ENCODE peak calls at places on chromosomes 4 and X, in eight cellular contexts. G, S, H, B, Q, W, F and Y are unnamed samples. For H3K36me3, the result is how much of the 10 kb centered on the place peaks cover.

GRCh38 chrX:72121381-72121780 is 10.3 kb downstream of the RTL5 start:
- DNase-seq in W (peak), Q (peak), G (no peak), B (no peak), F (no peak), H (no peak), S (peak), Y (peak)

GRCh38 chr4:163191999-163192398 is 25.3 kb upstream of the NAF1 start:
- DNase-seq in S (no peak), G (no peak), H (no peak), B (no peak), W (no peak), F (no peak), Q (peak), Y (no peak)

GRCh38 chr4:48913346-48913745 is 6.8 kb upstream of the OCIAD2 start:
- DNase-seq in H (no peak), S (no peak), G (no peak), B (peak), F (no peak), Q (peak), W (no peak), Y (no peak)

GRCh38 chr4:87677731-87678130 is 27.7 kb downstream of the DMP1 start:
- DNase-seq in F (no peak), W (no peak), S (peak), G (no peak), B (no peak), Q (no peak), H (no peak), Y (no peak)

GRCh38 chrX:125202486-125203378 is 116.9 kb upstream of the TEX13C start:
- DNase-seq in Q (no peak), G (peak), H (no peak), S (peak), B (no peak), F (no peak), W (no peak), Y (no peak)

GRCh38 chr4:72809208-72809607 is 240.2 kb upstream of the ADAMTS3 start:
- DNase-seq in G (no peak), F (no peak), Q (peak), H (no peak), B (no peak), S (no peak), W (no peak), Y (no peak)

GRCh38 chrX:1162119-1162916 is 50.1 kb downstream of the CRLF2 start:
- DNase-seq in G (no peak), B (no peak), Q (no peak), F (no peak), S (no peak), H (no peak), W (no peak), Y (no peak)

GRCh38 chr4:162016991-162017390 is 146.8 kb downstream of the FSTL5 start:
- DNase-seq in W (no peak), S (no peak), F (no peak), G (no peak), H (no peak), B (no peak), Q (no peak), Y (no peak)

GRCh38 chr4:72909461-72909860 is 160.1 kb downstream of the COX18 start:
- DNase-seq in W (peak), S (no peak), Q (no peak), F (no peak), B (no peak), H (peak), G (peak), Y (no peak)

GRCh38 chr4:40846556-40846955 is 96.8 kb downstream of the NSUN7 start:
- DNase-seq in B (no peak), G (no peak), H (no peak), S (no peak), Q (no peak), W (no peak), F (no peak), Y (no peak)

GRCh38 chr4:51909236-51909703 is 66.3 kb downstream of the DCUN1D4 start:
- DNase-seq in B (no peak), F (no peak), H (peak), Q (no peak), G (no peak), S (no peak), W (peak), Y (peak)

GRCh38 chr4:165425629-165426028 is 46.8 kb downstream of the CPE start:
- DNase-seq in Q (no peak), G (no peak), H (no peak), S (no peak), B (no peak), F (no peak), W (no peak), Y (no peak)

GRCh38 chr4:77073981-77074865 is 1.6 kb downstream of the CCNI start:
- DNase-seq in Q (peak), H (no peak), G (peak), F (no peak), S (no peak), B (no peak), W (no peak), Y (no peak)

GRCh38 chr4:150244600-150244999 is 166.4 kb downstream of the DCLK2 start:
- DNase-seq in W (no peak), B (no peak), H (peak), Q (peak), S (no peak), G (no peak), F (no peak), Y (no peak)

GRCh38 chr4:37665347-37666009 is 20.7 kb downstream of the RELL1 start:
- DNase-seq in Q (no peak), F (no peak), H (no peak), B (no peak), G (no peak), W (no peak), S (no peak), Y (peak)

GRCh38 chr4:139208404-139208945 is 31.5 kb upstream of the ELF2 start:
- DNase-seq in Q (no peak), H (no peak), B (no peak), G (no peak), W (no peak), F (no peak), S (no peak), Y (no peak)

GRCh38 chr4:72432282-72432681 is 136.7 kb downstream of the ADAMTS3 start:
- DNase-seq in Q (peak), H (no peak), W (no peak), G (no peak), F (no peak), B (no peak), S (no peak), Y (no peak)

GRCh38 chrX:68820476-68821110 is 8.2 kb upstream of the EFNB1 start:
- DNase-seq in F (no peak), Q (no peak), G (no peak), B (no peak), S (no peak), W (no peak), H (no peak), Y (no peak)

GRCh38 chr4:55545133-55545532 is 1.6 kb downstream of the CLOCK start:
- DNase-seq in S (no peak), W (no peak), H (no peak), F (no peak), B (no peak), G (peak), Q (peak), Y (no peak)

GRCh38 chrX:74325130-74326059 is 21.4 kb downstream of the ZCCHC13 start:
- DNase-seq in S (no peak), W (no peak), G (peak), Q (no peak), F (no peak), H (no peak), B (no peak), Y (no peak)

GRCh38 chr4:113760852-113761681 is 471 bp downstream of the CAMK2D start:
- DNase-seq in S (peak), G (peak), B (no peak), Q (peak), F (peak), H (peak), W (peak), Y (peak)

DNA sequence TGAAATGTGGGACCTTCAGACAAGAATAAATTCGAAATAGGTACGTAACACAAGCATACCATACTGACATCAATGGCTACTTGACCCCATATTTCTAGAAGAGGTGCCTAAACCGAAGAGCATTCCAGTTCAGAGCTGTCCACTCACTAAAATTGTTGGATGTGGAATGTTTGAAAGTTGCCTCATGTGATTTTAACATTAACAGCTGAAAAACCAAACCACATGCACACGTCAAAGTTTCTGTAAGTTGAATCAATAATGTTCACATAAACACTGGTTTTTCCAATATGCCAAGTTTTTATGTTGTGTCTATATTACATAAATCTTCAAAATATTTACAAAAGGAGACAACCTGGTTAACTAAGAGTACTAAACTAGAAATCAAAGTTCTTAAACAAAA is 3.5 kb downstream of the UBE2D3 start:
- DNase-seq in F (no peak), Q (no peak), W (no peak), B (no peak), G (no peak), S (no peak), H (no peak), Y (no peak)
- H3K36me3 ChIP-seq in F (under half), Q (under half), W (under half), B (under half), G (under half), S (under half), H (under half), Y (under half)

DNA sequence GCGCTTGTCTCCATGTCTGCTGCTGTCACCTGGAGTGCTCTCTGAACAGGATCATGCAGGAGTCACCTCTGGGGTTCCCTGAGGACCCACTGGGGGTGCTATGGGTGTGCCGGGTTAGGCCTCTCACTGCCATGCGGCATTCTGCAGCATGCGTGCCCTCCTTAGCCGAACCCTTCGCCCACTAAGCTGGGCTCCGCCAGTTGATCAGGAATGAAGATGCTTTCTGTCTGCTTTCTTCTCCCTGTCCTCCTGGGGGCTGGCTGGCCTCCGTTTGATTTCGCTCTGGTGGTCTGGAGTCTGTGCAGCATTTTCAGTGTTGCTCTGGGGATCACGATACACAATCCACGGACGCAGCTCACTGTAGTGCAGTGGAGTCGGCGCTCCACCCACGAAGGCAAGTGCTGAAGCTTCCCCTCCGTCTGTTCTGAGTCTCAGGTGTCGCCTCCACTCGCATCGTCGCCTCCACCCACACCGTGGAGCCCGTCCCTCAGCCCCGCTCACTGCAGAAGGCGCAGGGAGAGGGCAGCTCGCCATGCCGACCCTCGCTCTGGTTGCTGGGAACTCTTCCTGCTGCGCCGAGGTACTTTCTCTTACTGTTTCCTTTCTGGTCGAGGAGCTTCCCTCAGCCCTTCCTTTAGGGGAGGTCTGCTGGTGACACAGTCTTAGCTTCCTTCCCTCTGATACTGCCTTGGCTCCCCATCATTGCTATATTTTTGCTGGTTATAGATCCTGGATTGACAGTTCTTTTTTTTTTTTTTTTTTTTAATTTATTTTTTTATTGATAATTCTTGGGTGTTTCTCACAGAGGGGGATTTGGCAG is 29.2 kb downstream of the LETM1 start:
- DNase-seq in H (no peak), W (no peak), S (no peak), B (no peak), Q (no peak), F (no peak), G (peak), Y (no peak)
- H3K36me3 ChIP-seq in H (under half), W (half or more), S (half or more), B (under half), Q (under half), F (under half), G (under half), Y (under half)

GRCh38 chrX:124098089-124098488 is 136.6 kb downstream of the STAG2 start:
- DNase-seq in Q (peak), G (peak), H (no peak), B (peak), W (no peak), F (no peak), S (no peak), Y (no peak)
- H3K36me3 ChIP-seq in Q (under half), G (under half), H (under half), B (under half), W (under half), F (under half), S (under half), Y (under half)

DNA sequence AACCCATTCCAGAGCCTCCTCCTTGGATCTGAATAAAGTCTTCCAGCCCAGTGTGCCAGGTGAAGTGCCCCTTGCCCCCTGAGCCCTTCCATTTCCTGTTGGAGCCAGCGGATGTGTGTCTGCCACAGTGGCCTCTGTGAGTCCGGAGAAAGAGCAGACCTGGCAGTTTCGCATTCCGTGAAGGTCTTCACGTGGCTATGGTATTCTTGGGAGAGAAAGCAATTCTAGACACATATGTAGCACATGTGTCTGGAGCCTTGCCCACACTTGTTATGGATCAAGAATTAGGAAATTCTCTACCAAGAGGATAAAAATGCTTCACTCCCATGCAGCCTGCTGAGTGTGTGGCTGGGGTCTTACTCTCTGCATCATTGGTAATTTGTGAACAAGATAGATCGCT is 130.9 kb downstream of the REPS2 start:
- DNase-seq in Q (no peak), H (no peak), S (no peak), F (no peak), W (no peak), G (no peak), B (no peak), Y (no peak)
- H3K36me3 ChIP-seq in Q (under half), H (under half), S (under half), F (under half), W (under half), G (under half), B (under half), Y (under half)

GRCh38 chr4:39758176-39758575 is 60.2 kb downstream of the UBE2K start:
- DNase-seq in F (no peak), H (no peak), S (no peak), B (no peak), W (no peak), G (peak), Q (no peak), Y (no peak)

GRCh38 chr4:39750216-39750615 is 52.3 kb downstream of the UBE2K start:
- DNase-seq in W (no peak), G (no peak), F (no peak), B (no peak), Q (no peak), H (no peak), S (no peak), Y (no peak)

GRCh38 chr4:39754309-39754708 is 56.4 kb downstream of the UBE2K start:
- DNase-seq in F (no peak), Q (no peak), B (no peak), G (no peak), W (no peak), H (no peak), S (no peak), Y (no peak)

GRCh38 chr4:39759569-39759968 is 61.6 kb downstream of the UBE2K start:
- DNase-seq in G (no peak), Q (peak), S (no peak), F (no peak), B (no peak), W (no peak), H (no peak), Y (no peak)

DNA sequence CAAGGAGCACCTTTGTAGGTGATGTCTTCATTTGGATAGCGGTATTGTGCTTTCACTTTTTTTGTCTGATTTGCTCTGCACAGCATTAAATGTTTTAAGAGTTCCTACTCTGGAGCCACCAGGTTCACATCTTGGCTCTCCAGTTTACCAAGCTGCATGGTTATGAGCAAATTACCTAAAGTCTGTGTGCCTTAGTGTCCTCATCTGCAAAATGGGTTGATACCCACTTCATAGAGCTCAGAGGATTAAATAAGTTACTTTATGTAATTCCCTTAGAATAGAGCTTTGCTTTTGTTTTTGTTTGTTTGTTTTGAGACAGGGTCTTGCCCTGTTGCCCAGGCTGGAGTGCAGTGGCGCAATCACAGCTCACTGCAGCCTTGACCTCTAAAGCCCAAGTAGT is 58.2 kb downstream of the UBE2K start:
- DNase-seq in B (no peak), H (no peak), Q (no peak), W (no peak), G (no peak), S (no peak), F (no peak), Y (no peak)
- H3K36me3 ChIP-seq in B (under half), H (under half), Q (under half), W (under half), G (under half), S (half or more), F (under half), Y (under half)

GRCh38 chr4:105102026-105102425 is 44.6 kb upstream of the TET2 start:
- DNase-seq in S (no peak), B (no peak), Q (no peak), H (no peak), F (no peak), W (no peak), G (no peak), Y (no peak)
- H3K36me3 ChIP-seq in S (under half), B (under half), Q (under half), H (under half), F (under half), W (under half), G (under half), Y (under half)